ENCODE peak calls at places on chromosome 16, in five cellular contexts. F, U, Q, C and O are unnamed samples.

GRCh38 chr16:51762081-51762995 is 611.3 kb upstream of the SALL1 start:
- DNase-seq in C (peak; percentile 76), F (peak; percentile 65), Q (peak; percentile 76), U (peak; percentile 82), O (peak; percentile 82)

GRCh38 chr16:77963185-77964044 is 58.9 kb upstream of the CLEC3A start:
- DNase-seq in C (no peak), F (no peak), Q (no peak), U (peak; percentile 14), O (no peak)

GRCh38 chr16:27430923-27431484 is 29.0 kb downstream of the IL21R start:
- DNase-seq in C (no peak), F (peak; percentile 75), U (peak; percentile 69), Q (no peak), O (no peak)

GRCh38 chr16:20904507-20905079 is 4.0 kb downstream of the LYRM1 start:
- DNase-seq in U (peak; percentile 80), Q (no peak), C (peak; percentile 42), F (no peak), O (peak; percentile 54)

GRCh38 chr16:84360170-84360569 is 8.2 kb upstream of the ATP2C2 start:
- DNase-seq in Q (no peak), F (no peak), C (no peak), U (peak; percentile 4), O (no peak)

GRCh38 chr16:50679266-50679665 is 1.8 kb downstream of the SNX20 start:
- DNase-seq in U (no peak), Q (no peak), C (no peak), F (no peak), O (peak; percentile 20)

GRCh38 chr16:1446296-1447080 is 2.1 kb upstream of the CCDC154 start:
- DNase-seq in Q (no peak), C (no peak), F (no peak), U (no peak), O (no peak)

GRCh38 chr16:47533744-47534292 is 72.7 kb downstream of the PHKB start:
- DNase-seq in Q (no peak), C (no peak), U (no peak), F (no peak), O (no peak)

GRCh38 chr16:78821335-78821734 is 721.9 kb downstream of the WWOX start:
- DNase-seq in C (no peak), F (no peak), Q (no peak), U (no peak), O (no peak)

GRCh38 chr16:29825145-29826044 is 5.1 kb downstream of the MVP start:
- DNase-seq in F (peak; percentile 39), Q (peak; percentile 66), C (peak; percentile 47), U (peak; percentile 87), O (no peak)

GRCh38 chr16:48365601-48366164 is 19.5 kb downstream of the SIAH1 start:
- DNase-seq in F (peak; percentile 89), C (peak; percentile 91), U (peak; percentile 87), Q (peak; percentile 95), O (peak; percentile 87)

GRCh38 chr16:15440852-15441251 is 6.5 kb downstream of the BMERB1 start:
- DNase-seq in Q (no peak), U (peak; percentile 84), F (no peak), C (peak; percentile 58), O (no peak)

GRCh38 chr16:31213877-31214704 is at the start of gene TRIM72:
- DNase-seq in C (no peak), F (peak; percentile 7), Q (no peak), U (no peak), O (no peak)

DNA sequence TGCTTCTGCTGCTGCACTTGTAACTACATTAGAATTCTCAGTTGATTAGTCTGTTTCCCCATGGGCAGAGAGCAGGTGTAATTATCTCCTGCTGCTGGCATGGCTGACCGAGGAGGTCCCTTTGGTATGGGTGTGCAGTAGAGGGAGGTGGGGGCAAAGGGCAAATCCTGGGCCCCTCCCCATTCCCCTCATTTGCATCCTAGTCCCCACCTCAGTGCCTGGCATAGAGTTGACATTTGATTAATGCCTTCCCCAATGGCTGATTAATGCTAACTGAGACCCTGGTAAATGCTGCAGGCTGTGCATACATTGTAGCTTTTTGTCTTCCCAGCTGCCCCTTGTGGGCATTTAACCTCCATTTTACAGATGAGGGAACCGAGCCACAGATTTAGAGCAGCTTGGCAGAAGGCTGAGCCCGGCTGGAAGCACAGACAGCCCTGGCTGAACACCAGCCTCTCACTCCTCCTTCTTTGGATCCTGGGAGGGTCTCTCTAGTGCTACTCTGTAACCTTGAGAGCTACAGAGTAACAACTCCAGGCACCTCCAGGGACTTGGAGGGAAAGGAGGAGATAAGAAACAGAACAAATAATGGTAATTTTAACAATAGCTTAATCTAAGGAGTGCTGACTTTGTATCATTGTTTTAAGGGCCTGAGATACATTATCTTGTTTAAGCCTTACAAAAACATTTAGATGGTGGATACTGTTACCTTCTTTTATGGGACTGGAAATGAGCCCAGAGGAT is 5.1 kb downstream of the PLCG2 start:
- DNase-seq in U (no peak), Q (no peak), F (no peak), C (no peak), O (no peak)
- TF ChIP-seq CTCF in U (no peak), Q (no peak), F (no peak), C (no peak), O (no peak)

DNA sequence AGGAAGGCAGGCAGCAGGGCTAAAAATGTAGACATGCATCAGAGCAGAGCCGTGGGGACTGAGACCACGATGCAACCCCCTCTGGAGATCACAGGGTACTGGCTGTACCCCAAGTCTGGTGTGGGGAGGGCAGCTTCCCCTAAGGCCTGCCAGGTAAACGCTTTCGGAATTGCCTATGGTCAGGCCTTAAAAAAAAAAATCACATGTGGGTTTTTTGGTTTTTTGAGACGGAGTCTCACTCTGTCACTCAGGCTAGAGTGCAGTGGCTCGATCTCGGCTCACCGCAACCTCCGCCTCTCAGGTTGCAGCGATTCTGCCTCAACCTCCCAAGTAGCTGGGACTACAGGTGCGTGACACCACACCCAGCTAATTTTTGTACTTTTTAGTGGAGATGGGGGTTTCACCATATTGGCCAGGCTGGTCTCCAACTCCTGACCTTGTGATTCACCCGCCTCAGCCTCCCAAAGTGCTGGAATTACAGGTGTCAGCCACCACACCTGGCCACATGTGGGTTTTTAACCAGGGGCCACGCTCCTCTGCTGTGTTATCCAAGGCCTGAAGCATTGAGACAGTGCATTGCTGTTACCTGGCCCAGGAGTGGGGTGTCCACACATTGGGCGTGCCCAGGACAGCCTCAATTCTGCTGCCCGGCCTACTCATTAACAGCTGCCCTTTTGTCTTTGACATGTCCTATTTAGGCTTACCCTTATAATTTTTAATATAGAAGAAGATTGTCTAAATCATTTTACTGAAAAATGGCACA is 50.4 kb downstream of the LITAF start:
- DNase-seq in Q (no peak), F (no peak), U (no peak), C (no peak), O (no peak)
- TF ChIP-seq CTCF in Q (no peak), F (no peak), U (no peak), C (no peak), O (no peak)

DNA sequence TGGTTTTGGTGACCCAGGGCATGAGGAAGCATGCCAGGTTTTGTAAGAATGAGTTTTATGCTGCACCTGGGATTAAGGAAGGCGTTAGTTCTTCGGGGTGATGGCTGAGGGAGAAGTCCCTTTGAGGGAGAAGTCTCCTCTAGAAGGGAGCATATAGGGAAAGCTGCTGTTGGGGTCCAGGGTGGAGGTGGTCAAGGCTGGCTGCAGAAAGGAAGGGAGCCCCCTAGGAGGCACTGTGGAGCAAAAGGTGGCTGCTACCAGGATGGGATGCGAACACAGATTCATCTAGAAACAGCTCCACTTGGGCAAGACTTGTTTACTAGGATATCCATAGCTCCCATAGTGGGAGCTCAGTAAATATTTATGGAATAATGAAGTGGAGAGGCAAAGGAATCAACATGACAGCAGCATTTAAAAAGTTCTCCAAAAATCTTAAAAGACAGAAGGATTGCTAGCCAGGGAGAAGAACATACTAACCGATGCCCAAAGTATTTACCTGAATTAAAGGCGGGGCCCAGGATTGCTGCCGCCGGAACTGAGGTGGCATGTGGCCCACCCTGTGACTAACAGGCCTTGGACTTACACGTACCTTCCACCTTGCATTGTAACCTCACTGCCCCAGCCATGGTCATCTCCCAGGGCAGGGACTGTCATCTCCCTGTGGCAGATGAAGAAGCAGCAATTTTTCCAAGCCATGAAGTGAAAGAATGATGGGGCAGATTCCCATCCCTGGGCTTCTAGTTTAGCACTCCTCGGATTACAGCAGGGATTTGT is 7.1 kb upstream of the LPCAT2 start:
- DNase-seq in U (no peak), F (peak; percentile 44), Q (no peak), C (no peak), O (no peak)
- TF ChIP-seq CTCF in U (peak; percentile 56), F (peak; percentile 37), Q (no peak), C (peak; percentile 19), O (no peak)

GRCh38 chr16:4477966-4478365 is 1.8 kb downstream of the HMOX2 start:
- DNase-seq in Q (no peak), C (peak; percentile 73), F (no peak), U (peak; percentile 50), O (no peak)
- TF ChIP-seq CTCF in Q (no peak), C (no peak), F (peak; percentile 14), U (peak; percentile 37), O (no peak)